ENCODE peak calls at places on chromosomes 12 and 14, in eight cellular contexts. N is brain microvascular endothelial cell, V is left ventricle myocardium inferior, W is vagina, F is AG04450, J is thoracic aorta, Y is uterus, K is tibial artery. C is an unnamed sample.

GRCh38 chr12:74791365-74791764 is 253.7 kb downstream of the ATXN7L3B start:
- DNase-seq in N (no peak), V (no peak), W (no peak), F (no peak), J (no peak), Y (no peak), K (no peak), C (no peak)

GRCh38 chr14:51328089-51328941 is 88.3 kb downstream of the TMX1 start:
- DNase-seq in N (peak), V (no peak), W (no peak), F (peak), J (no peak), Y (peak), K (no peak), C (no peak)

GRCh38 chr12:2194571-2194970 is 141.8 kb downstream of the CACNA1C start:
- DNase-seq in N (no peak), V (no peak), W (no peak), F (no peak), J (no peak), Y (no peak), K (no peak), C (no peak)

GRCh38 chr14:65631040-65631439 is 218.5 kb downstream of the FUT8 start:
- DNase-seq in N (no peak), V (no peak), W (no peak), F (no peak), J (no peak), Y (no peak), K (no peak), C (no peak)

GRCh38 chr12:65300679-65301349 is 22.3 kb downstream of the MSRB3 start:
- DNase-seq in N (peak), V (no peak), W (no peak), F (no peak), J (no peak), Y (no peak), K (no peak), C (no peak)

GRCh38 chr12:115507951-115508722 is 769.4 kb downstream of the MED13L start:
- DNase-seq in N (no peak), V (peak), W (no peak), F (no peak), J (no peak), Y (no peak), K (no peak), C (no peak)

GRCh38 chr14:89388853-89389252 is 28.2 kb downstream of the FOXN3 start:
- DNase-seq in N (no peak), V (no peak), W (no peak), F (no peak), J (no peak), Y (no peak), K (no peak), C (no peak)

GRCh38 chr12:50690923-50691322 is 73.0 kb upstream of the ATF1 start:
- DNase-seq in N (no peak), V (peak), W (no peak), F (no peak), J (no peak), Y (no peak), K (no peak), C (no peak)

GRCh38 chr14:65352964-65353530 is 59.5 kb upstream of the FUT8 start:
- DNase-seq in N (no peak), V (no peak), W (no peak), F (no peak), J (no peak), Y (no peak), K (no peak), C (peak)

GRCh38 chr12:120015313-120015712 is 26.3 kb downstream of the BICDL1 start:
- DNase-seq in N (no peak), V (no peak), W (no peak), F (no peak), J (no peak), Y (no peak), K (no peak), C (no peak)

GRCh38 chr14:74619672-74620131 is 7.7 kb upstream of the LTBP2 start:
- DNase-seq in N (peak), V (peak), W (no peak), F (peak), J (peak), Y (peak), K (peak), C (peak)

GRCh38 chr12:111773801-111774551 is 7.2 kb downstream of the ALDH2 start:
- DNase-seq in N (no peak), V (peak), W (no peak), F (peak), J (no peak), Y (peak), K (peak), C (peak)

GRCh38 chr14:81219821-81220487 is 805 bp downstream of the GTF2A1 start:
- DNase-seq in N (peak), V (peak), W (no peak), F (no peak), J (no peak), Y (peak), K (peak), C (peak)

GRCh38 chr12:66144796-66145754 is 14.5 kb upstream of the LLPH start:
- DNase-seq in N (peak), V (no peak), W (no peak), F (no peak), J (no peak), Y (peak), K (no peak), C (peak)

GRCh38 chr14:91323671-91324605 is 79.4 kb upstream of the GPR68 start:
- DNase-seq in N (peak), V (peak), W (no peak), F (peak), J (peak), Y (peak), K (peak), C (peak)

GRCh38 chr14:57870686-57871457 is 5.0 kb upstream of the SLC35F4 start:
- DNase-seq in N (no peak), V (no peak), W (no peak), F (no peak), J (no peak), Y (no peak), K (no peak), C (no peak)

GRCh38 chr14:98704441-98704840 is 567.6 kb downstream of the BCL11B start:
- DNase-seq in N (no peak), V (no peak), W (no peak), F (no peak), J (no peak), Y (no peak), K (no peak), C (no peak)

GRCh38 chr12:105738036-105738435 is 400.7 kb downstream of the NUAK1 start:
- DNase-seq in N (peak), V (peak), W (no peak), F (peak), J (peak), Y (peak), K (no peak), C (no peak)

GRCh38 chr12:104340917-104341611 is 37.5 kb downstream of the EID3 start:
- DNase-seq in N (no peak), V (no peak), W (no peak), F (no peak), J (no peak), Y (no peak), K (no peak), C (no peak)

GRCh38 chr14:66596241-66596985 is 88.5 kb downstream of the GPHN start:
- DNase-seq in N (no peak), V (no peak), W (no peak), F (no peak), J (no peak), Y (no peak), K (peak), C (no peak)

GRCh38 chr14:58669556-58670200 is 31.9 kb downstream of the DACT1 start:
- DNase-seq in N (no peak), V (no peak), W (no peak), F (no peak), J (no peak), Y (no peak), K (no peak), C (no peak)

GRCh38 chr12:89454080-89454848 is 70.3 kb downstream of the GALNT4 start:
- DNase-seq in N (peak), V (no peak), W (no peak), F (no peak), J (no peak), Y (no peak), K (no peak), C (no peak)

GRCh38 chr12:67068204-67068731 is 200.9 kb upstream of the CAND1 start:
- DNase-seq in N (no peak), V (no peak), W (no peak), F (no peak), J (no peak), Y (peak), K (no peak), C (no peak)

GRCh38 chr14:95156765-95157194 is 549 bp downstream of the DICER1 start:
- DNase-seq in N (no peak), V (peak), W (no peak), F (no peak), J (no peak), Y (peak), K (peak), C (peak)

GRCh38 chr12:113392988-113393579 is 10.6 kb downstream of the SDS start:
- DNase-seq in N (peak), V (no peak), W (no peak), F (no peak), J (no peak), Y (no peak), K (no peak), C (peak)

GRCh38 chr12:422526-422925 is 21.1 kb downstream of the CCDC77 start:
- DNase-seq in N (no peak), V (no peak), W (no peak), F (no peak), J (no peak), Y (no peak), K (no peak), C (no peak)

GRCh38 chr12:96063046-96063445 is 27.7 kb upstream of the LTA4H start:
- DNase-seq in N (no peak), V (no peak), W (no peak), F (no peak), J (no peak), Y (no peak), K (no peak), C (no peak)

GRCh38 chr12:110424237-110424636 is 20.7 kb upstream of the ANAPC7 start:
- DNase-seq in N (no peak), V (no peak), W (no peak), F (no peak), J (no peak), Y (no peak), K (no peak), C (no peak)

GRCh38 chr14:33678012-33678411 is 272.9 kb downstream of the EGLN3 start:
- DNase-seq in N (no peak), V (no peak), W (no peak), F (no peak), J (no peak), Y (no peak), K (no peak), C (no peak)

GRCh38 chr12:95634622-95635621 is 83.6 kb upstream of the USP44 start:
- DNase-seq in N (peak), V (no peak), W (no peak), F (peak), J (no peak), Y (no peak), K (no peak), C (no peak)

GRCh38 chr12:89874146-89874545 is 165.5 kb upstream of the ATP2B1 start:
- DNase-seq in N (no peak), V (peak), W (no peak), F (no peak), J (no peak), Y (no peak), K (no peak), C (no peak)

GRCh38 chr12:47328831-47329545 is 249.2 kb upstream of the AMIGO2 start:
- DNase-seq in N (no peak), V (no peak), W (no peak), F (peak), J (no peak), Y (no peak), K (no peak), C (peak)

GRCh38 chr14:28515571-28515970 is 251.0 kb upstream of the FOXG1 start:
- DNase-seq in N (peak), V (no peak), W (no peak), F (no peak), J (no peak), Y (no peak), K (no peak), C (peak)

GRCh38 chr12:89160716-89161123 is 191.6 kb downstream of the DUSP6 start:
- DNase-seq in N (peak), V (peak), W (no peak), F (no peak), J (peak), Y (peak), K (peak), C (peak)

GRCh38 chr12:94025730-94026129 is 122.6 kb upstream of the PLXNC1 start:
- DNase-seq in N (no peak), V (no peak), W (no peak), F (no peak), J (no peak), Y (no peak), K (no peak), C (no peak)

GRCh38 chr12:84632556-84632955 is 280.0 kb downstream of the SLC6A15 start:
- DNase-seq in N (no peak), V (no peak), W (no peak), F (no peak), J (no peak), Y (no peak), K (no peak), C (no peak)

GRCh38 chr12:120539303-120539702 is 5.1 kb downstream of the RNF10 start:
- DNase-seq in N (no peak), V (no peak), W (no peak), F (no peak), J (no peak), Y (no peak), K (no peak), C (peak)

GRCh38 chr12:48771588-48772112 is 17.2 kb downstream of the ADCY6 start:
- DNase-seq in N (no peak), V (no peak), W (peak), F (no peak), J (no peak), Y (no peak), K (no peak), C (no peak)

GRCh38 chr14:83960832-83961512 is 1569.0 kb upstream of the FLRT2 start:
- DNase-seq in N (no peak), V (no peak), W (no peak), F (no peak), J (no peak), Y (no peak), K (no peak), C (no peak)

GRCh38 chr12:14364583-14365271 is 755 bp upstream of the ATF7IP start:
- DNase-seq in N (no peak), V (no peak), W (no peak), F (no peak), J (no peak), Y (no peak), K (no peak), C (no peak)

GRCh38 chr14:22472935-22473854 is 115.8 kb downstream of the DAD1 start:
- DNase-seq in N (peak), V (no peak), W (no peak), F (no peak), J (no peak), Y (no peak), K (no peak), C (peak)

GRCh38 chr14:22474730-22475351 is 114.2 kb downstream of the DAD1 start:
- DNase-seq in N (peak), V (no peak), W (no peak), F (no peak), J (no peak), Y (no peak), K (no peak), C (no peak)

GRCh38 chr14:22472466-22472865 is 116.6 kb downstream of the DAD1 start:
- DNase-seq in N (no peak), V (no peak), W (no peak), F (no peak), J (no peak), Y (no peak), K (no peak), C (no peak)

GRCh38 chr14:22469541-22470303 is 119.3 kb downstream of the DAD1 start:
- DNase-seq in N (no peak), V (no peak), W (no peak), F (no peak), J (no peak), Y (no peak), K (no peak), C (no peak)

GRCh38 chr14:22471545-22472121 is 117.4 kb downstream of the DAD1 start:
- DNase-seq in N (peak), V (peak), W (no peak), F (no peak), J (no peak), Y (no peak), K (no peak), C (peak)
- H3K27ac ChIP-seq in N (no peak), V (no peak), W (no peak), F (no peak), J (no peak), Y (no peak), K (no peak), C (no peak)

GRCh38 chr12:54357802-54358619 is 6.3 kb downstream of the GPR84 start:
- DNase-seq in N (no peak), V (no peak), W (no peak), F (no peak), J (no peak), Y (no peak), K (no peak), C (no peak)

GRCh38 chr12:54356228-54356627 is 8.1 kb downstream of the GPR84 start:
- DNase-seq in N (no peak), V (no peak), W (no peak), F (no peak), J (no peak), Y (no peak), K (no peak), C (no peak)

GRCh38 chr12:54356951-54357356 is 7.3 kb downstream of the GPR84 start:
- DNase-seq in N (no peak), V (no peak), W (no peak), F (no peak), J (no peak), Y (no peak), K (no peak), C (no peak)

GRCh38 chr12:54352891-54353874 is 11.1 kb downstream of the GPR84 start:
- DNase-seq in N (no peak), V (no peak), W (no peak), F (no peak), J (no peak), Y (peak), K (no peak), C (no peak)

GRCh38 chr12:54355104-54355815 is 9.0 kb downstream of the GPR84 start:
- DNase-seq in N (no peak), V (no peak), W (no peak), F (no peak), J (no peak), Y (no peak), K (no peak), C (no peak)
- TF ChIP-seq CTCF in N (peak), V (no peak), W (no peak), F (no peak), J (no peak), Y (no peak), K (no peak), C (no peak)

GRCh38 chr14:61543946-61544345 is 151.4 kb upstream of the HIF1A start:
- DNase-seq in N (no peak), V (no peak), W (no peak), F (no peak), J (no peak), Y (no peak), K (no peak), C (no peak)
- H3K27ac ChIP-seq in N (no peak), V (peak), W (peak), F (no peak), J (peak), Y (peak), K (peak), C (peak)

GRCh38 chr14:87113286-87113685 is 879.7 kb downstream of the GALC start:
- DNase-seq in N (no peak), V (no peak), W (no peak), F (no peak), J (no peak), Y (no peak), K (no peak), C (no peak)
- TF ChIP-seq CTCF in N (no peak), V (no peak), W (no peak), F (no peak), J (no peak), Y (no peak), K (no peak), C (no peak)

DNA sequence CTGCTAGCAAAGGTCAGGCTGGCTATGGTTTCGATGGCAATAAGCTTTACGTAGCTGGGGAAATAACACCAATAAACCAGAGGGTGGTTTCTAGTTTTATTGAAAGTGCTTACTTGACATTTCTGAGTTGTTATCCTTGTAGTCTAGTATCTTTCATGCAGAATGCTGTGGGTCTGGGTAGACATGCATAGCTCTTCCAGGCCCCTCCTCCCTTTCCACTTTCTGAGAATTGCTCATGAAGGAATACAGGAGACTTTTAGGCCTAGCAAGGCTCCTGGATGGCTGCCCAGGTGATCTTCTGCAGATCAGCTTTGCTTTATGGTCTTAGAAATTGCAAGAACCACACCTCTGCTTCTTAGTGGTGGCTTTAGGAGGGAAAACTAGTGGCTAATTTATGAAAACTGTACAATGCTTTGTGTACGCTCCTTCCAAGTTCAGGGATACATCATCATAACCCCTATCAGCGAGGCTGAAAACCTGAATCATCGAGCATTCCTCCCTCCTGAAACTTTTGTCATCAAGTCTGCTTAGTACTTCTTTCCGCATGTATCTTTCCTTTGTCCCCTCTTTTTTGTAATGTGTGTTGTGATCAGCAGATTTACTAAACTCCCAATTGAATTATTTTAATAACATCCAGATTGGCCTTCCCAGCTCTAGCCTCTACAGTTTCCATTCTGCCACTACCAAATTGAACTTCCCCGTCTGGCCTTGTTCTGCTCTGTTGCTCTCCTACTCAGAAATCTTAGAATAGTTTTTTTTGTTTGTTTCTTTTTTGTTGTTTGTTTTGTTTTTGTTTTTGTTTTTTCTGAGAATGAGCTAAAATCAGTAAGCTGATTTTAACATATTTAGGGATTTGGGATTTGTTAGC is 473.1 kb downstream of the RAD51B start:
- DNase-seq in N (no peak), V (no peak), W (no peak), F (no peak), J (no peak), Y (no peak), K (no peak), C (no peak)
- H3K27ac ChIP-seq in N (no peak), V (no peak), W (peak), F (no peak), J (no peak), Y (peak), K (no peak), C (no peak)

DNA sequence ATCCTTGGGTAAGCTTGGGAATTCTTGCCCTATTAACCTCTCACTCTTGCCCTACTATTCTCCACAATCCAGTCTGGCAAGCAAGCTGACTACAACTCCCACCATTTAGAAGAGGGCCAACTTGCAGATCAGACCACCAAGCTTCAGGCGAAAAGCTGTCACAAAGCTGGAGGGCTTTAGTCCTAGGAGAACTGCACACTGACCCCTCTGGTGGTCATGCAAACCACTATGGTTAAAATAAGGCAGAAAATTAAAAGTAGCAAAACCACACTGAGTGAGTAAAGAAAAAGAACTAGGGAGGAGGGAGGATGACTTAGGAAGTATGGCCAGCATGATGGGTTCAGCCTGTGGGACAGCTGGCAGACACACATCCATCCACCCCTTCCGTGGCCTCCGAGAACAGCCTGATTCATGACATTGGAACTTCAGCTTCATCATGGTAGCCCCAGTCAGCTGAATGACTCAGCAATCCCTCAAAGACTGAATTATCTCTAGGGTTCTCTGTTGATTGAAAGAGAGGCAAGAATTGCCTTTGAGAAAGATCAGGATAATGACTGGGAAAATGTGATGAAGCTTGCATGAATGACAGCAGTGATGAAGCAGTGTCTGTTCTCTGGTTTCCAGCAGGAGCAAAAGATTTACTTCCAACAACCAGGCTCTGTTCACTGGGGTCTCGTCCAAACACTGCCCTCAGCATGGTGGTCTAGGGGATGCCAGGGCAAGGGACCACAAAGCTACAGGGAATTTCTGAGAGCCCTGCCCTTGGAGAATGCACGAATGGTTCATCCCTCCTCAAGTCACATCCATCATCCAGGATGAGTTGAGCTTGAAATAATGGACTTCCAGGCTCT is 24.4 kb downstream of the PITPNM2 start:
- DNase-seq in N (peak), V (no peak), W (no peak), F (peak), J (no peak), Y (peak), K (peak), C (peak)
- TF ChIP-seq CTCF in N (peak), V (no peak), W (no peak), F (peak), J (no peak), Y (no peak), K (no peak), C (no peak)